ENCODE peak calls at places on chromosome 3, in six cellular contexts. I, K, Y, O, Q and R are unnamed samples.

GRCh38 chr3:52210550-52211046 is 12.6 kb downstream of the ALAS1 start:
- DNase-seq in I (no peak), K (no peak), Y (peak; percentile 25), O (no peak), Q (no peak), R (no peak)

GRCh38 chr3:107644631-107645030 is 121.9 kb downstream of the BBX start:
- DNase-seq in I (peak; percentile 57), K (no peak), Y (no peak), O (no peak), Q (no peak), R (no peak)

GRCh38 chr3:190458040-190458439 is 8.3 kb upstream of the TMEM207 start:
- DNase-seq in I (peak; percentile 18), K (no peak), Y (peak; percentile 26), O (no peak), Q (no peak), R (no peak)

GRCh38 chr3:107450254-107450653 is 72.5 kb upstream of the BBX start:
- DNase-seq in I (peak; percentile 66), K (no peak), Y (no peak), O (no peak), Q (no peak), R (no peak)

GRCh38 chr3:122982202-122983185 is 45.1 kb downstream of the SEMA5B start:
- DNase-seq in I (no peak), K (no peak), Y (peak; percentile 17), O (no peak), Q (no peak), R (no peak)

GRCh38 chr3:188319569-188319968 is 165.6 kb downstream of the LPP start:
- DNase-seq in I (peak; percentile 46), K (no peak), Y (no peak), O (no peak), Q (no peak), R (no peak)

GRCh38 chr3:34668915-34669314 is 870.5 kb downstream of the PDCD6IP start:
- DNase-seq in I (no peak), K (no peak), Y (no peak), O (no peak), Q (no peak), R (no peak)

GRCh38 chr3:73437828-73438227 is 186.9 kb downstream of the PDZRN3 start:
- DNase-seq in I (peak; percentile 14), K (no peak), Y (no peak), O (no peak), Q (no peak), R (no peak)

GRCh38 chr3:179943097-179943880 is 93.4 kb downstream of the PEX5L start:
- DNase-seq in I (no peak), K (no peak), Y (no peak), O (no peak), Q (no peak), R (no peak)

GRCh38 chr3:187832202-187832601 is 86.9 kb upstream of the BCL6 start:
- DNase-seq in I (no peak), K (no peak), Y (no peak), O (no peak), Q (no peak), R (no peak)

GRCh38 chr3:15284121-15284889 is 48.1 kb downstream of the SH3BP5 start:
- DNase-seq in I (no peak), K (peak; percentile 59), Y (no peak), O (no peak), Q (peak; percentile 55), R (peak; percentile 49)

GRCh38 chr3:161851941-161852566 is 355.4 kb downstream of the OTOL1 start:
- DNase-seq in I (peak; percentile 29), K (peak; percentile 56), Y (peak; percentile 53), O (peak; percentile 32), Q (no peak), R (peak; percentile 69)

GRCh38 chr3:190983875-190984274 is 121.4 kb upstream of the GMNC start:
- DNase-seq in I (no peak), K (no peak), Y (no peak), O (peak; percentile 7), Q (no peak), R (no peak)

GRCh38 chr3:166114448-166114847 is 277.2 kb upstream of the BCHE start:
- DNase-seq in I (peak; percentile 12), K (no peak), Y (no peak), O (no peak), Q (no peak), R (no peak)

GRCh38 chr3:134563614-134564013 is 77.8 kb downstream of the CEP63 start:
- DNase-seq in I (peak; percentile 1), K (no peak), Y (no peak), O (no peak), Q (no peak), R (no peak)

GRCh38 chr3:161560006-161560637 is 63.5 kb downstream of the OTOL1 start:
- DNase-seq in I (peak; percentile 23), K (peak; percentile 38), Y (peak; percentile 59), O (peak; percentile 12), Q (no peak), R (peak; percentile 54)

GRCh38 chr3:134038716-134039115 is 9.0 kb upstream of the SLCO2A1 start:
- DNase-seq in I (no peak), K (no peak), Y (no peak), O (no peak), Q (no peak), R (no peak)

GRCh38 chr3:160485931-160486330 is 36.3 kb upstream of the TRIM59 start:
- DNase-seq in I (no peak), K (no peak), Y (no peak), O (no peak), Q (no peak), R (no peak)

GRCh38 chr3:178076718-178077117 is 459.5 kb upstream of the KCNMB2 start:
- DNase-seq in I (no peak), K (no peak), Y (no peak), O (no peak), Q (no peak), R (no peak)

GRCh38 chr3:123642182-123642956 is 57.5 kb upstream of the HACD2 start:
- DNase-seq in I (peak; percentile 77), K (peak; percentile 70), Y (peak; percentile 92), O (peak; percentile 78), Q (peak; percentile 66), R (peak; percentile 86)

GRCh38 chr3:71305246-71306206 is 278.0 kb downstream of the FOXP1 start:
- DNase-seq in I (peak; percentile 39), K (peak; percentile 27), Y (no peak), O (no peak), Q (peak; percentile 37), R (no peak)

GRCh38 chr3:26963356-26963742 is 340.8 kb downstream of the LRRC3B start:
- DNase-seq in I (no peak), K (no peak), Y (peak; percentile 13), O (no peak), Q (no peak), R (no peak)
- TF ChIP-seq CTCF in I (no peak), K (no peak), Y (no peak), O (peak; percentile 61), Q (no peak), R (peak; percentile 8)

GRCh38 chr3:152269423-152270144 is 855 bp downstream of the MBNL1 start:
- DNase-seq in I (peak; percentile 70), K (peak; percentile 50), Y (peak; percentile 54), O (peak; percentile 67), Q (peak; percentile 68), R (no peak)

GRCh38 chr3:152267831-152268500 is 763 bp upstream of the MBNL1 start:
- DNase-seq in I (no peak), K (no peak), Y (no peak), O (no peak), Q (no peak), R (no peak)

GRCh38 chr3:152268501-152269422 is at the start of gene MBNL1:
- DNase-seq in I (peak; percentile 78), K (peak; percentile 82), Y (peak; percentile 88), O (peak; percentile 94), Q (peak; percentile 87), R (peak; percentile 85)

GRCh38 chr3:152264378-152264777 is 4.4 kb upstream of the MBNL1 start:
- DNase-seq in I (no peak), K (no peak), Y (no peak), O (no peak), Q (no peak), R (no peak)

DNA sequence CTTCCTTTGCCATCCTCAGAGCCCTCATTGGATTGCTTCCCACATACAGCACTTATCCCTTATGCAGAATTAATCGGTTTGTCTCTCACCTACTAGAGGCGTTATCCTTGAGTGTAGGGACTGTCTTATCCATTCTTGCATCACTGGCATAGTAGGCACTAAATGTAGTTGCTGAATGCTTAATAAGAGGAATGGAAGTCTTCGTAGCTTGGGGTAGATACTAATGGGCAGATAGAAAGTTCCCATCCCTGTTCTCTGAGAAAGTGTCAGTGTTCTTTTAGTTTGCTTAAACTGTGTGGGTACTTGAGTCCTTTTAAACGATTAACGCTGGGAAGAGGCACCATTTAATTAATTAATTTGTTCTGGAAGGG is 1.4 kb upstream of the MBNL1 start:
- DNase-seq in I (no peak), K (no peak), Y (no peak), O (no peak), Q (no peak), R (no peak)
- H3K4me1 ChIP-seq in I (peaks cover 25% of the 10 kb centered on the region), K (peaks cover 26% of the 10 kb centered on the region), Y (peaks cover 38% of the 10 kb centered on the region), O (peaks cover 35% of the 10 kb centered on the region), Q (peaks cover 58% of the 10 kb centered on the region), R (peaks cover 5% of the 10 kb centered on the region)

GRCh38 chr3:11592460-11593298 is 51.0 kb downstream of the VGLL4 start:
- DNase-seq in I (peak; percentile 37), K (no peak), Y (no peak), O (no peak), Q (no peak), R (no peak)

GRCh38 chr3:11600501-11601282 is 43.0 kb downstream of the VGLL4 start:
- DNase-seq in I (peak; percentile 99), K (no peak), Y (peak; percentile 93), O (peak; percentile 19), Q (peak; percentile 70), R (no peak)

GRCh38 chr3:11591401-11592266 is 52.1 kb downstream of the VGLL4 start:
- DNase-seq in I (peak; percentile 93), K (peak; percentile 67), Y (no peak), O (no peak), Q (peak; percentile 60), R (no peak)

GRCh38 chr3:11593318-11594034 is 50.2 kb downstream of the VGLL4 start:
- DNase-seq in I (no peak), K (no peak), Y (no peak), O (no peak), Q (no peak), R (no peak)

GRCh38 chr3:11596387-11596786 is 47.3 kb downstream of the VGLL4 start:
- DNase-seq in I (no peak), K (no peak), Y (no peak), O (no peak), Q (peak; percentile 56), R (no peak)
- H3K9me3 ChIP-seq in I (no peaks in the 10 kb centered on the region), K (no peaks in the 10 kb centered on the region), Y (no peaks in the 10 kb centered on the region), O (peaks cover 8% of the 10 kb centered on the region), Q (no peaks in the 10 kb centered on the region), R (no peaks in the 10 kb centered on the region)

DNA sequence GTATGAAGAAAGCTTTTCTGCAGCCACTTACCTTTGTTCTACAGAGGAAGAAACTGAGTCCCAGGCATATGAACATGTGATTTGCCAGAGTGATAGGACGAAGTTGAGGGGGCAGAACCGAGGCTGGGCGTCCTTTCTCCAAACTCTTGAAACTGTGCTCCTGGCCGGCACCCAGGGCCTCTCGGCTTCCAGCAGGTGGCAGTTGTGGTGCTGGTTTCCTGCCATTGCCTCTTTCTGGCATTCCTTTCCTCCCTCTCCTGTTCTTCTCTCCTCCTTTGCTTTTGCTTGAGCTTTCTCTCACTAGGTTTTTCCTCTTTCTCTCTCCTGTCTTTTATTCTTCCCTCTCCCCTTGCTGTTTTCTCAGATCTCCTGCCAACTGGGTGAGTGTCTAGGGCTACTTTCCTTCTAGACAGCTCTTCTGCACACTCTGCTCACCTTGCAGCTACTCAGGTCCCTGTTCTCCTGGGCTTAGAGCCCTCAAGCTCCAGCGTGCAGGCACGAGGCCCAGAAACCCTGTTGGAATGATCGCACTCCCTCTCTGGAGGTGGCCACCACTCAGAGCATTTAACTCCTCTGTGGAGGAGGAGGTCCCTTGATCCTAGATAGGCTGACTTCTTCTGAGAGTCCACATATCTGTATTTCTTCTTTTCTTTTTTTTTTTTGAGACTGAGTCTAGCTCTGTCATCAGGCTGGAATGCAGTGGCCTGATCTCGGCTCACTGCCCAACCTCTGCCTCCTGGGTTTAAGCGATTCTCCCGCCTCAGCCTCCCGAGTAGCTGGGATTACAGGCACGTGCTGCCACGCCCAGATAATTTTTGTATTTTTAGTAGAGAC is 26.2 kb downstream of the TRAK1 start:
- DNase-seq in I (peak; percentile 76), K (peak; percentile 37), Y (peak; percentile 29), O (peak; percentile 35), Q (peak; percentile 50), R (peak; percentile 29)
- TF ChIP-seq CTCF in I (peak; percentile 84), K (peak; percentile 41), Y (peak; percentile 50), O (peak; percentile 74), Q (peak; percentile 37), R (peak; percentile 54)